ENCODE peak calls at places on chromosomes 6 and 20, in eight cellular contexts. O is GM12865, S is keratinocyte, K is astrocyte, D is nephron progenitor cell, N is GM06990, P is tibial artery, T is GM12864. X is an unnamed sample.

GRCh38 chr20:34705383-34706021 is 1.4 kb downstream of the TP53INP2 start:
- DNase-seq in T (no peak), O (no peak), D (no peak), K (no peak), N (peak), S (no peak), P (no peak), X (peak)

GRCh38 chr6:89308525-89309400 is 6.3 kb downstream of the GABRR2 start:
- DNase-seq in T (no peak), O (no peak), P (no peak), S (no peak), N (no peak), D (no peak), K (no peak), X (no peak)

GRCh38 chr6:17102258-17102870 is 514 bp downstream of the STMND1 start:
- DNase-seq in N (no peak), O (no peak), K (no peak), P (no peak), D (no peak), T (no peak), S (no peak), X (no peak)

GRCh38 chr20:56469077-56469449 is 636 bp downstream of the RTF2 start:
- DNase-seq in K (no peak), N (no peak), T (no peak), P (no peak), D (no peak), O (no peak), S (no peak), X (no peak)

GRCh38 chr6:132045877-132046276 is 94.7 kb upstream of the CCN2 start:
- DNase-seq in P (no peak), N (no peak), D (no peak), K (no peak), O (no peak), T (no peak), S (no peak), X (no peak)

GRCh38 chr20:22908944-22909343 is 126.2 kb upstream of the SSTR4 start:
- DNase-seq in O (no peak), T (no peak), S (no peak), D (no peak), N (no peak), K (no peak), P (no peak), X (no peak)

GRCh38 chr20:60055740-60056139 is 97.5 kb downstream of the CDH26 start:
- DNase-seq in D (no peak), O (peak), N (peak), K (no peak), S (no peak), P (peak), T (no peak), X (peak)

GRCh38 chr6:17938885-17939284 is 48.5 kb downstream of the KIF13A start:
- DNase-seq in D (no peak), O (no peak), N (no peak), P (no peak), K (peak), T (no peak), S (no peak), X (no peak)

GRCh38 chr6:3850451-3851203 is 1.5 kb downstream of the FAM50B start:
- DNase-seq in D (no peak), P (no peak), T (peak), K (no peak), S (no peak), N (peak), O (peak), X (no peak)

GRCh38 chr20:6733965-6734364 is 33.5 kb upstream of the BMP2 start:
- DNase-seq in D (no peak), T (no peak), S (no peak), O (no peak), K (no peak), P (no peak), N (no peak), X (no peak)

GRCh38 chr20:64139200-64140081 is 24.8 kb upstream of the MYT1 start:
- DNase-seq in T (no peak), O (no peak), S (no peak), D (peak), P (no peak), K (no peak), N (no peak), X (no peak)

GRCh38 chr20:32509639-32510066 is 75.5 kb downstream of the NOL4L start:
- DNase-seq in T (no peak), O (no peak), S (no peak), D (no peak), P (no peak), N (no peak), K (no peak), X (peak)

GRCh38 chr20:23530937-23531567 is 37.2 kb downstream of the CST9L start:
- DNase-seq in O (peak), S (no peak), T (no peak), N (no peak), K (no peak), D (no peak), P (no peak), X (no peak)

GRCh38 chr6:42313038-42313437 is 95.4 kb upstream of the MRPS10 start:
- DNase-seq in D (no peak), O (no peak), K (peak), S (no peak), P (no peak), N (no peak), T (no peak), X (no peak)

GRCh38 chr6:54775586-54775985 is 71.0 kb upstream of the FAM83B start:
- DNase-seq in O (no peak), D (no peak), P (no peak), K (peak), T (no peak), N (no peak), S (no peak), X (no peak)

DNA sequence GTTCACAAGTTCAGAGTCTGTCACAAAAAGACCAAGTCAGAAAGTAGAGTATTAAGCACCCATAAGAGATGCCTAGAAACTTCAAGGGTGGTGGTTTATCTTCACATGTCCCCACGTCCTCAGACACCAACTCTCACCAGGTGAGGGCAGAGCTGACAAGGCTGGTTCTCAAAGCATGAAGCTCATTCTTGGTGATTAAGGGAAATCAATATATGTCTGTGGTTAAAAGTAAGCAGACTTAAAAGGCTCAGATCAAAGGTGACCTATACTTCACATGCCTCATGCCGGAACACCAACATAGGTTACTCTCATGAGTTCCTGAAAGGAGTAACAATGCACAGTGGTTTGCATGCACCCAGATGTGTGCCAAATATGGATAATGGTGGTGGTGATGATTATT is 27.0 kb downstream of the IL17A start:
- DNase-seq in S (no peak), N (no peak), K (no peak), T (no peak), D (no peak), P (no peak), O (peak), X (no peak)
- TF ChIP-seq CTCF in S (no peak), N (peak), K (no peak), T (peak), D (no peak), P (no peak), O (no peak), X (peak)

GRCh38 chr6:152954443-152954842 is 28.4 kb downstream of the FBXO5 start:
- DNase-seq in D (no peak), T (no peak), N (no peak), P (no peak), O (peak), K (no peak), S (no peak), X (no peak)
- TF ChIP-seq CTCF in D (no peak), T (peak), N (peak), P (no peak), O (peak), K (no peak), S (peak), X (peak)

GRCh38 chr20:58481541-58482021 is 33.6 kb downstream of the APCDD1L start:
- DNase-seq in P (no peak), N (no peak), K (no peak), O (peak), S (no peak), D (peak), T (no peak), X (peak)
- TF ChIP-seq CTCF in P (peak), N (peak), K (peak), O (peak), S (peak), D (peak), T (peak), X (peak)

GRCh38 chr20:44616604-44616964 is 34.2 kb downstream of the PKIG start:
- DNase-seq in S (no peak), D (peak), N (no peak), O (no peak), P (no peak), K (no peak), T (no peak), X (peak)

GRCh38 chr20:44615169-44615791 is 32.9 kb downstream of the PKIG start:
- DNase-seq in P (no peak), T (no peak), N (no peak), O (peak), S (no peak), K (peak), D (no peak), X (peak)

GRCh38 chr20:44618318-44618731 is 33.2 kb downstream of the ADA start:
- DNase-seq in S (no peak), P (no peak), N (no peak), D (no peak), K (no peak), T (no peak), O (no peak), X (no peak)

GRCh38 chr20:44614525-44614924 is 32.1 kb downstream of the PKIG start:
- DNase-seq in P (no peak), D (no peak), K (no peak), N (no peak), S (no peak), O (no peak), T (no peak), X (no peak)

GRCh38 chr20:44615876-44616603 is 33.7 kb downstream of the PKIG start:
- DNase-seq in D (no peak), O (no peak), K (no peak), S (no peak), N (no peak), P (no peak), T (no peak), X (no peak)
- TF ChIP-seq CTCF in D (no peak), O (no peak), K (no peak), S (no peak), N (no peak), P (no peak), T (no peak), X (no peak)

GRCh38 chr6:166076625-166077024 is 91.0 kb downstream of the TBXT start:
- DNase-seq in S (no peak), K (no peak), D (no peak), T (no peak), P (no peak), N (no peak), O (peak), X (peak)
- TF ChIP-seq CTCF in S (no peak), K (no peak), D (no peak), T (peak), P (no peak), N (peak), O (peak), X (peak)

GRCh38 chr6:33490198-33490597 is 35.8 kb downstream of the ZBTB9 start:
- DNase-seq in N (no peak), K (no peak), O (peak), D (no peak), P (no peak), S (no peak), T (no peak), X (no peak)
- TF ChIP-seq CTCF in N (no peak), K (no peak), O (no peak), D (no peak), P (no peak), S (no peak), T (no peak), X (peak)

DNA sequence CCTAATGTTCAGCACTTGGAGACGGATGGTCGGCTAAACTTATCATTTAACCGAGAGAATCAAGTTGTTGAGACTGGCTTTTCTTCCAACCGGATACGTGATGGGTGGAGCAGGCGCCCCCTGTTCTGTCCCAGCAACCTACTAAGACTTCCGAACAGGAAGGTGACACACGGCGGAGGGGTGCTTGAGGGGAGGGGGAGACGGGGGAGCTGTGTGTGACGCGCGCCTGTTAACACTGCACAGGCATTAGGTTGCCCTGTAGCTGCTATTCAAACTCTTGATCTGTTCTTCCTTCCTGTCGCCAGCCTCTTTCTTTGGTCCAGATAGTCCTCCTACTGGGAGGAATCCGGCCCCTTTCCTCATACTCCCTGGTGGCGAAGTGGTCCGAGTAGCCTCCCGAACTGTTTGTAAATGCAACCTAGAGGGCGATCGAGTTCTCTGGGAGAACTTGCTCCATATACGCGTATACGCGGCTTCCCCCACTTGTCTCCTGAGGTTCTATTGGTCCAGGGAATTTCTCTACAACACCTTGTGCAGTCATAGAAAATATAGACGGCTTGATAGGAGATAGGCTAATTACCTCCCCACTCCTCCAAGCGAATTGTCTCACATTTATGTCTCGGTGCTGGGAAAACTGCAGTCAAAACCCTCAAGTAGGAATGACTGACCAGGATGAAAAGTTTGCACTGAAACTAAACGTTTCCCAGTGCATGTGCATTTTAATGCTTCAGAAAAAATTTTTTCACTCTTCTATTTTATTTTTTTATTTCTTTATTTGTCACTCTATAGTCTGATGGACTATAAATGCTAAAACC is 126.0 kb upstream of the SLC2A12 start:
- DNase-seq in D (peak), K (peak), O (peak), N (peak), P (peak), S (no peak), T (no peak), X (peak)
- TF ChIP-seq CTCF in D (peak), K (peak), O (peak), N (peak), P (peak), S (peak), T (peak), X (peak)